ENCODE peak calls at places on chromosome 21, in eight cellular contexts. One of them, this sample, is unnamed.

GRCh38 chr21:44440241-44441040 is 14.9 kb upstream of the LRRC3 start:
- DNase-seq in cardiac muscle cell: no peak
- DNase-seq in H9: no peak
- DNase-seq in keratinocyte: no peak
- DNase-seq in IMR-90: no peak
- DNase-seq in omental fat pad: no peak
- DNase-seq in AG09309: no peak
- DNase-seq in GM12865: no peak
- DNase-seq in this sample: no peak

GRCh38 chr21:23601549-23601948 is 2005.7 kb downstream of the MRPL39 start:
- DNase-seq in AG09309: no peak
- DNase-seq in H9: no peak
- DNase-seq in IMR-90: no peak
- DNase-seq in cardiac muscle cell: no peak
- DNase-seq in GM12865: no peak
- DNase-seq in keratinocyte: no peak
- DNase-seq in omental fat pad: no peak
- DNase-seq in this sample: no peak

GRCh38 chr21:44517175-44517899 is 22.7 kb downstream of the KRTAP10-1 start:
- DNase-seq in omental fat pad: no peak
- DNase-seq in cardiac muscle cell: peak; percentile 79
- DNase-seq in IMR-90: peak; percentile 29
- DNase-seq in GM12865: peak; percentile 41
- DNase-seq in H9: peak; percentile 77
- DNase-seq in keratinocyte: no peak
- DNase-seq in AG09309: no peak
- DNase-seq in this sample: no peak

GRCh38 chr21:26883768-26884167 is 38.6 kb upstream of the ADAMTS1 start:
- DNase-seq in omental fat pad: no peak
- DNase-seq in GM12865: no peak
- DNase-seq in H9: no peak
- DNase-seq in keratinocyte: no peak
- DNase-seq in IMR-90: peak; percentile 15
- DNase-seq in cardiac muscle cell: no peak
- DNase-seq in AG09309: no peak
- DNase-seq in this sample: no peak

GRCh38 chr21:16533692-16534407 is 804.1 kb downstream of the USP25 start:
- DNase-seq in AG09309: no peak
- DNase-seq in GM12865: no peak
- DNase-seq in keratinocyte: no peak
- DNase-seq in H9: no peak
- DNase-seq in cardiac muscle cell: no peak
- DNase-seq in IMR-90: no peak
- DNase-seq in omental fat pad: no peak
- DNase-seq in this sample: no peak

GRCh38 chr21:14750041-14750440 is 203.9 kb upstream of the SAMSN1 start:
- DNase-seq in IMR-90: no peak
- DNase-seq in H9: no peak
- DNase-seq in omental fat pad: no peak
- DNase-seq in GM12865: no peak
- DNase-seq in AG09309: no peak
- DNase-seq in cardiac muscle cell: no peak
- DNase-seq in keratinocyte: no peak
- DNase-seq in this sample: no peak

GRCh38 chr21:27220416-27220815 is 253.5 kb upstream of the ADAMTS5 start:
- DNase-seq in GM12865: no peak
- DNase-seq in omental fat pad: no peak
- DNase-seq in cardiac muscle cell: no peak
- DNase-seq in IMR-90: no peak
- DNase-seq in keratinocyte: no peak
- DNase-seq in AG09309: no peak
- DNase-seq in H9: no peak
- DNase-seq in this sample: no peak

GRCh38 chr21:27515676-27516075 is 548.8 kb upstream of the ADAMTS5 start:
- DNase-seq in AG09309: no peak
- DNase-seq in omental fat pad: no peak
- DNase-seq in keratinocyte: no peak
- DNase-seq in IMR-90: no peak
- DNase-seq in GM12865: no peak
- DNase-seq in cardiac muscle cell: no peak
- DNase-seq in H9: no peak
- DNase-seq in this sample: no peak

GRCh38 chr21:39518055-39518844 is 66.5 kb downstream of the SH3BGR start:
- DNase-seq in keratinocyte: peak; percentile 11
- DNase-seq in AG09309: peak; percentile 4
- DNase-seq in cardiac muscle cell: peak; percentile 81
- DNase-seq in omental fat pad: no peak
- DNase-seq in H9: peak; percentile 84
- DNase-seq in GM12865: peak; percentile 74
- DNase-seq in IMR-90: peak; percentile 32
- DNase-seq in this sample: no peak

GRCh38 chr21:17688912-17689874 is 76.5 kb upstream of the BTG3 start:
- DNase-seq in omental fat pad: no peak
- DNase-seq in GM12865: peak; percentile 26
- DNase-seq in AG09309: no peak
- DNase-seq in keratinocyte: peak; percentile 90
- DNase-seq in IMR-90: peak; percentile 12
- DNase-seq in cardiac muscle cell: no peak
- DNase-seq in H9: peak; percentile 52
- DNase-seq in this sample: no peak
- TF ChIP-seq CTCF in omental fat pad: no peak
- TF ChIP-seq CTCF in GM12865: peak; percentile 42
- TF ChIP-seq CTCF in AG09309: peak; percentile 3
- TF ChIP-seq CTCF in keratinocyte: peak; percentile 34
- TF ChIP-seq CTCF in IMR-90: no peak
- TF ChIP-seq CTCF in cardiac muscle cell: no peak
- TF ChIP-seq CTCF in H9: peak; percentile 59
- TF ChIP-seq CTCF in this sample: peak; percentile 58

DNA sequence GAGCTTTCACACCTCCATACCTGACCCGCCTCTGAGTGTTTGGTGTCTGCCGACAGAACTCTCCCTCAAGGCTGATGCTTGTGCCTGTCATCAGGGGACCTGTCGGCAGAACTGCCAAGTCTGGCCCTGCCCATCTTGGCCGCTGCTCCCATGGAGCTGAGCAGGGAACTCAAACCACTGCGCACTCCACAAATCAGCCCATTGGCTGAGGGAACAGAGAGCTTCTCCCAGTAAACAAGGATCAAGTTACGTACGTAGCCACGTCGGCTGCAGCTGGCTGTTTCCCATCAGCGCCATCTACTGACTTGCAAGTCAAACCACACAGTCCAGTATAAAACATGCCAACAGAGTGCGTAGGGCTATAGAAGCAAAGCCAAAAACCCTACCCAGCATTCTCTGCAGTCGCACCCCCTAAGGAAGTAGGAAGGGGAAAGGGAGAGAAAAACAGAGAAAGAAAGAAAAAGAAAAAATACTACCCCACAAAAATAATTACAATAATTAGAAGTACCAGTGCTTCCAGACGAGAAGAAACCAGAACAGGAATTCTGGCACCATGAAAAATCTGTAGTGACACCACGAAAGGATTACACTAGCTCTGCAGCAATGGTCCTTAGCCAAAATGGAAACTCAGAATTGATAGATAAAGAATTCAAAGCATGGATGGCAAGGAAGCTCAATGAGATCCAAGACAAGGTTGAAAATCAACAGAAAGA is 13.1 kb downstream of the KRTAP13-1 start:
- DNase-seq in GM12865: peak; percentile 53
- DNase-seq in omental fat pad: no peak
- DNase-seq in AG09309: no peak
- DNase-seq in IMR-90: no peak
- DNase-seq in keratinocyte: peak; percentile 32
- DNase-seq in cardiac muscle cell: peak; percentile 83
- DNase-seq in H9: peak; percentile 98
- DNase-seq in this sample: no peak
- TF ChIP-seq CTCF in GM12865: peak; percentile 34
- TF ChIP-seq CTCF in omental fat pad: no peak
- TF ChIP-seq CTCF in AG09309: no peak
- TF ChIP-seq CTCF in IMR-90: no peak
- TF ChIP-seq CTCF in keratinocyte: peak; percentile 88
- TF ChIP-seq CTCF in cardiac muscle cell: peak; percentile 41
- TF ChIP-seq CTCF in H9: peak; percentile 75
- TF ChIP-seq CTCF in this sample: peak; percentile 70

GRCh38 chr21:32096411-32096810 is 182.4 kb downstream of the MIS18A start:
- DNase-seq in H9: peak; percentile 68
- DNase-seq in cardiac muscle cell: peak; percentile 49
- DNase-seq in GM12865: peak; percentile 28
- DNase-seq in IMR-90: no peak
- DNase-seq in AG09309: no peak
- DNase-seq in omental fat pad: no peak
- DNase-seq in keratinocyte: no peak
- DNase-seq in this sample: no peak
- TF ChIP-seq CTCF in H9: peak; percentile 74
- TF ChIP-seq CTCF in cardiac muscle cell: peak; percentile 47
- TF ChIP-seq CTCF in GM12865: peak; percentile 35
- TF ChIP-seq CTCF in IMR-90: peak; percentile 26
- TF ChIP-seq CTCF in AG09309: peak; percentile 39
- TF ChIP-seq CTCF in omental fat pad: no peak
- TF ChIP-seq CTCF in keratinocyte: peak; percentile 4
- TF ChIP-seq CTCF in this sample: peak; percentile 68

GRCh38 chr21:43355925-43356289 is 71.0 kb downstream of the SIK1 start:
- DNase-seq in H9: peak; percentile 42
- DNase-seq in omental fat pad: no peak
- DNase-seq in keratinocyte: no peak
- DNase-seq in GM12865: peak; percentile 81
- DNase-seq in AG09309: no peak
- DNase-seq in IMR-90: no peak
- DNase-seq in cardiac muscle cell: peak; percentile 59
- DNase-seq in this sample: no peak
- TF ChIP-seq CTCF in H9: peak; percentile 28
- TF ChIP-seq CTCF in omental fat pad: no peak
- TF ChIP-seq CTCF in keratinocyte: no peak
- TF ChIP-seq CTCF in GM12865: peak; percentile 66
- TF ChIP-seq CTCF in AG09309: no peak
- TF ChIP-seq CTCF in IMR-90: no peak
- TF ChIP-seq CTCF in cardiac muscle cell: no peak
- TF ChIP-seq CTCF in this sample: no peak

GRCh38 chr21:29943885-29944284 is 4.1 kb upstream of the GRIK1 start:
- DNase-seq in H9: no peak
- DNase-seq in omental fat pad: no peak
- DNase-seq in GM12865: peak; percentile 4
- DNase-seq in keratinocyte: no peak
- DNase-seq in IMR-90: no peak
- DNase-seq in AG09309: no peak
- DNase-seq in cardiac muscle cell: no peak
- DNase-seq in this sample: no peak
- TF ChIP-seq CTCF in H9: peak; percentile 63
- TF ChIP-seq CTCF in omental fat pad: no peak
- TF ChIP-seq CTCF in GM12865: no peak
- TF ChIP-seq CTCF in keratinocyte: peak; percentile 37
- TF ChIP-seq CTCF in IMR-90: no peak
- TF ChIP-seq CTCF in AG09309: no peak
- TF ChIP-seq CTCF in cardiac muscle cell: peak; percentile 13
- TF ChIP-seq CTCF in this sample: peak; percentile 46

GRCh38 chr21:35437941-35438340 is 388.8 kb upstream of the RUNX1 start:
- DNase-seq in cardiac muscle cell: no peak
- DNase-seq in omental fat pad: no peak
- DNase-seq in GM12865: no peak
- DNase-seq in AG09309: no peak
- DNase-seq in keratinocyte: no peak
- DNase-seq in IMR-90: no peak
- DNase-seq in H9: no peak
- DNase-seq in this sample: no peak

GRCh38 chr21:35436899-35437298 is 387.8 kb upstream of the RUNX1 start:
- DNase-seq in IMR-90: no peak
- DNase-seq in cardiac muscle cell: no peak
- DNase-seq in H9: no peak
- DNase-seq in keratinocyte: no peak
- DNase-seq in AG09309: no peak
- DNase-seq in GM12865: no peak
- DNase-seq in omental fat pad: no peak
- DNase-seq in this sample: no peak

GRCh38 chr21:35438643-35439404 is 389.7 kb upstream of the RUNX1 start:
- DNase-seq in IMR-90: peak; percentile 11
- DNase-seq in cardiac muscle cell: no peak
- DNase-seq in H9: no peak
- DNase-seq in GM12865: peak; percentile 50
- DNase-seq in keratinocyte: no peak
- DNase-seq in omental fat pad: no peak
- DNase-seq in AG09309: no peak
- DNase-seq in this sample: no peak

GRCh38 chr21:35444391-35444790 is 395.3 kb upstream of the RUNX1 start:
- DNase-seq in GM12865: no peak
- DNase-seq in cardiac muscle cell: no peak
- DNase-seq in IMR-90: no peak
- DNase-seq in AG09309: no peak
- DNase-seq in omental fat pad: no peak
- DNase-seq in keratinocyte: no peak
- DNase-seq in H9: no peak
- DNase-seq in this sample: no peak

GRCh38 chr21:35441868-35442582 is 392.9 kb upstream of the RUNX1 start:
- DNase-seq in keratinocyte: no peak
- DNase-seq in GM12865: no peak
- DNase-seq in AG09309: no peak
- DNase-seq in H9: no peak
- DNase-seq in cardiac muscle cell: no peak
- DNase-seq in IMR-90: no peak
- DNase-seq in omental fat pad: no peak
- DNase-seq in this sample: no peak
- TF ChIP-seq CTCF in keratinocyte: no peak
- TF ChIP-seq CTCF in GM12865: no peak
- TF ChIP-seq CTCF in AG09309: no peak
- TF ChIP-seq CTCF in H9: peak; percentile 53
- TF ChIP-seq CTCF in cardiac muscle cell: peak; percentile 21
- TF ChIP-seq CTCF in IMR-90: peak; percentile 10
- TF ChIP-seq CTCF in omental fat pad: no peak
- TF ChIP-seq CTCF in this sample: peak; percentile 49

DNA sequence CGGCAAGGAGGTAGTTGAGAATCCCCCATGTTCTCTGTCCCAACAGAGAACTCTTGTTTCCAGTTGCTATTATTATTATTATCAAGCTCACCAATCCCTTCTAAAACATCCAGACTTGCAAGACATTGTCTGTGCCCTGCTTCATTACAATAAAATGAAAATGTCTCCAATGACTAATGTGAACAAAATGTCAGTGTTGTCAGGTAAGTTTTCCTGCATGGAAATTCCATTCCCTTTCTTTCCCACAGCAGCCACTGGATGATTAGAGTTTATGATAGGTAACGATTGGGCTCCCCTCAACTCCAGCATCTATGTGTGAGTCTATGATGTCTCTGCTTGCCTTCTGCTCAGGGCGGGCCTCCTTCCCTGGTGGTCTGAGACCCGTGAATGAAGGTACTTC is 8.9 kb upstream of the DYRK1A start:
- DNase-seq in cardiac muscle cell: no peak
- DNase-seq in GM12865: no peak
- DNase-seq in IMR-90: no peak
- DNase-seq in AG09309: no peak
- DNase-seq in omental fat pad: no peak
- DNase-seq in keratinocyte: no peak
- DNase-seq in H9: no peak
- DNase-seq in this sample: no peak
- TF ChIP-seq CTCF in cardiac muscle cell: no peak
- TF ChIP-seq CTCF in GM12865: no peak
- TF ChIP-seq CTCF in IMR-90: no peak
- TF ChIP-seq CTCF in AG09309: no peak
- TF ChIP-seq CTCF in omental fat pad: no peak
- TF ChIP-seq CTCF in keratinocyte: no peak
- TF ChIP-seq CTCF in H9: no peak
- TF ChIP-seq CTCF in this sample: no peak

GRCh38 chr21:46557469-46557868 is 47.4 kb downstream of the S100B start:
- DNase-seq in cardiac muscle cell: no peak
- DNase-seq in IMR-90: no peak
- DNase-seq in omental fat pad: no peak
- DNase-seq in H9: no peak
- DNase-seq in GM12865: no peak
- DNase-seq in keratinocyte: no peak
- DNase-seq in AG09309: no peak
- DNase-seq in this sample: no peak
- TF ChIP-seq CTCF in cardiac muscle cell: no peak
- TF ChIP-seq CTCF in IMR-90: no peak
- TF ChIP-seq CTCF in omental fat pad: no peak
- TF ChIP-seq CTCF in H9: no peak
- TF ChIP-seq CTCF in GM12865: no peak
- TF ChIP-seq CTCF in keratinocyte: no peak
- TF ChIP-seq CTCF in AG09309: no peak
- TF ChIP-seq CTCF in this sample: no peak